ENCODE peak calls at places on chromosomes 7 and 10, in seven cellular contexts. R is MCF 10A; T is GM12865; N is CD8-positive, alpha-beta T cell; H is MM.1S; Q is A549; Y is astrocyte of the spinal cord. K is an unnamed sample.
A peak's percentile ranks its signal among the peaks of the same experiment; 100 is the strongest.

GRCh38 chr10:115948415-115948814 is 324.6 kb downstream of the GFRA1 start:
- DNase-seq in R (peak; percentile 37), T (peak; percentile 7), N (no peak), H (peak; percentile 14), Q (peak; percentile 13), Y (peak; percentile 29), K (no peak)

GRCh38 chr7:157467496-157468212 is 130.8 kb downstream of the DNAJB6 start:
- DNase-seq in R (no peak), T (no peak), N (no peak), H (no peak), Q (no peak), Y (no peak), K (no peak)

GRCh38 chr7:74312418-74313021 is 23.3 kb downstream of the CLIP2 start:
- DNase-seq in R (peak; percentile 94), T (no peak), N (no peak), H (peak; percentile 32), Q (no peak), Y (no peak), K (no peak)

GRCh38 chr7:92614586-92615237 is 24.5 kb upstream of the FAM133B start:
- DNase-seq in R (no peak), T (no peak), N (no peak), H (no peak), Q (no peak), Y (no peak), K (no peak)

GRCh38 chr10:62619409-62619730 is 185.2 kb upstream of the ADO start:
- DNase-seq in R (no peak), T (no peak), N (no peak), H (no peak), Q (no peak), Y (peak; percentile 38), K (no peak)

GRCh38 chr10:111126073-111126472 is 49.2 kb downstream of the ADRA2A start:
- DNase-seq in R (peak; percentile 46), T (no peak), N (no peak), H (no peak), Q (no peak), Y (peak; percentile 5), K (no peak)

GRCh38 chr10:69179089-69179742 is 818 bp upstream of the SUPV3L1 start:
- DNase-seq in R (no peak), T (no peak), N (peak; percentile 35), H (no peak), Q (no peak), Y (no peak), K (no peak)

GRCh38 chr7:92797693-92798092 is 38.7 kb downstream of the CDK6 start:
- DNase-seq in R (peak; percentile 49), T (peak; percentile 29), N (no peak), H (no peak), Q (peak; percentile 45), Y (no peak), K (no peak)

GRCh38 chr10:132904814-132905649 is 37.3 kb downstream of the CFAP46 start:
- DNase-seq in R (no peak), T (no peak), N (no peak), H (no peak), Q (no peak), Y (no peak), K (peak; percentile 7)

GRCh38 chr10:91621483-91622113 is 11.3 kb downstream of the PPP1R3C start:
- DNase-seq in R (no peak), T (no peak), N (no peak), H (no peak), Q (no peak), Y (peak; percentile 54), K (no peak)

GRCh38 chr10:19702215-19702614 is 114.0 kb upstream of the PLXDC2 start:
- DNase-seq in R (peak; percentile 71), T (no peak), N (no peak), H (no peak), Q (no peak), Y (peak; percentile 69), K (no peak)

GRCh38 chr7:132740176-132740575 is 163.9 kb upstream of the PLXNA4 start:
- DNase-seq in R (no peak), T (no peak), N (no peak), H (no peak), Q (no peak), Y (no peak), K (no peak)
- TF ChIP-seq CTCF in R (no peak), T (no peak), N (no peak), H (no peak), Q (no peak), Y (no peak), K (no peak)

DNA sequence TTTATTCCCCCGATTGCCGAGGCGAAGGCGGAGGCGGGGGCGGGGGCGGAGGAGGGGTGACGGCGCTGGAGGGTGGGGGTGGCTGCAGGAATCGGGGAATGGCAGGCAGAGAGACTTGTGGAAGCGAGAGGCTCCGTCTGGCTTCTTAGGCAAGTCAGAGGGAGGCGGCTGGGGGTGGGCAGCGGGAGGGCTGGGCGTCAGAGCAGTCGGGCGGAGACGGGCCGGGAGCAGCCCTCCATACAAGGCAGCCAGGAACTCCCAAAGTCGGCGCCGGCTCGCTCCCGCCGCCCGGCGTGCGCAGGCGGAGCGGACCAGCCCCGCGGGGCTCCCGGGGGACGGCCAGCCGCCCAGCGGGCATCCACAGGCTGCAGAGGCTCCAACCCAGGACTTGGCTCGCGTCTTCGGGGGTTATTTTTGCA is 233 bp upstream of the CACNA2D1 start:
- DNase-seq in R (no peak), T (peak; percentile 39), N (no peak), H (peak; percentile 50), Q (peak; percentile 93), Y (peak; percentile 87), K (peak; percentile 88)
- TF ChIP-seq CTCF in R (no peak), T (no peak), N (no peak), H (no peak), Q (no peak), Y (no peak), K (no peak)

GRCh38 chr7:50496541-50496940 is 46.4 kb upstream of the FIGNL1 start:
- DNase-seq in R (no peak), T (no peak), N (no peak), H (no peak), Q (no peak), Y (no peak), K (no peak)

GRCh38 chr7:50497968-50498367 is 47.8 kb upstream of the FIGNL1 start:
- DNase-seq in R (peak; percentile 88), T (no peak), N (no peak), H (no peak), Q (no peak), Y (no peak), K (no peak)

GRCh38 chr7:50499092-50499491 is 48.9 kb upstream of the FIGNL1 start:
- DNase-seq in R (no peak), T (no peak), N (no peak), H (no peak), Q (no peak), Y (no peak), K (no peak)

GRCh38 chr7:50495746-50496145 is 45.6 kb upstream of the FIGNL1 start:
- DNase-seq in R (no peak), T (no peak), N (no peak), H (no peak), Q (no peak), Y (no peak), K (no peak)

DNA sequence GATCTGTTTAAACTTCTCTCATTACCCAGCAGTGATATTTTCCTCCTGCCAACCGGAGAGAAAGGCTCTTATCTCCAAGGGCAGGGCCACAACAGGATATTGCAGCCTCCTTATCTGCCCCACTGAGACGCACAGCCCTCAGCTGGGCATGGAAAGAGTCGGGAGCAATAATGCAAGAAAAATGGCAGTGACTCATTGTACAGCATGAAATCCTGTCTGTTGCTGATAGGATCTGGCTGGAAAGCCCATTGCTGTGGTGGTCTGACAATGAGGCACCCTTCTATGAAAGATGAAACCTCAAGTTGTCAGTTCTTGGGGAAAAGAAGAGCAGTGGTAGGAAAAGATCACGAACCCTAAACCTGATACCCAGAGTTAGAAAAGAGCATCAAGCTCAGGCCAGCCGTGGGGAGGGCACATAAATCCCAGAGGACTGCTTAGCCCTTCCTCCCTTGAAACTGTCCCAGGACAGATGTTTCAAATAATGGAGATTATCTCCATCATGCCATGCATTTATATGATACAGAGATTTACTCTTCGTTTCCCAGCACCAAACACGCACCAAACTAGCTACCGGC is 47.0 kb upstream of the FIGNL1 start:
- DNase-seq in R (peak; percentile 33), T (no peak), N (no peak), H (no peak), Q (no peak), Y (peak; percentile 60), K (no peak)
- TF ChIP-seq CTCF in R (no peak), T (no peak), N (no peak), H (no peak), Q (no peak), Y (no peak), K (no peak)

GRCh38 chr7:30867483-30867882 is 44.2 kb upstream of the AQP1 start:
- DNase-seq in R (no peak), T (no peak), N (no peak), H (no peak), Q (no peak), Y (no peak), K (no peak)
- TF ChIP-seq CTCF in R (no peak), T (no peak), N (no peak), H (no peak), Q (no peak), Y (no peak), K (no peak)

GRCh38 chr7:81499262-81500116 is 270.4 kb downstream of the HGF start:
- DNase-seq in R (peak; percentile 80), T (peak; percentile 78), N (no peak), H (peak; percentile 70), Q (peak; percentile 93), Y (peak; percentile 88), K (no peak)
- TF ChIP-seq CTCF in R (peak; percentile 54), T (peak; percentile 53), N (no peak), H (peak; percentile 62), Q (peak; percentile 96), Y (peak; percentile 54), K (peak; percentile 34)

DNA sequence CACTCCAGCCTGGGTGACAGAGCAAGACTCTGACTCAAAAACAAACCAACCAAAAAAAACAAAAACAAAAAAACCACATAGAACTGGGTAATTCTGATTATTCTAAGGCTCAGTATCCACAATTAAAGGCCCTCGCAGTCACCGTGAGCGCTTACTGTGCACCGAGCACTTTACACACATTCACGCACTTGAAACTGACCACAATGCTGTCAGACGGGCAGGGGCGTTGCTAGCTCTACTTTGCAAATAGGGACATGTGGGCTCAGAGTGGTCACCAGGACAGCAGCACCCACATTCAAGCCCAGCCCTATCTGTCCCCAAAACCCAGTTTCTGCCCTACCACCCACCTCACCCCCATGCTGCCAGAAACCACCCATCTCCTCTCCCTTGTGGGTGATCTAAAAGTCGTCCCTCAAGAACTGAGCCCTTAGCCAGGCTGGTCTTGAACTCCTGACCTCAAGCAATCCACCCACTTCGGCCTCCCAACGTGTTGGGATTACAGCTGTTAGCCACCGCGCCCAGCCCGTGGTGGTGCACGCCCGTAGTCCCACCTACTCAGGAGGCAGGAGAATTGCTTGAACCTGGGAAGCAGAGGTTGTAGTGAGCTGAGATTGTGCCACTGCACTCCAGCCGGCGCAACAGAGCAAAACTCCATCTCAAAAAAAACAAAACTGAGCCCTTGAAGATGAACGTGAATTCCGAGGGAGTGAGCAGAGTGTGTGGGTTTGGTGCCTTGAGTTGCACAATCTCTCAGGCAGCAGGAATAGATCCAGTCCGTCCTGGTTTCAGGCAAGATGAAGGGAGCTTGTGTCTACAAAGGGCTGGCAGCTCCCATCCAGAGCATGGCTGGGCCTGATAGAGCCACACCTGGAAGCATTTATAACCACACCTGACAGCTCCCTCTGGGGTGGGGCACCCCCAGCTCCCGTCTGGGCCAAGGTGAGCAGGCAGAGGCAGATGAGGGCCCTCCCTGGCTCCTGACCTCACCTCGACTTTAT is 5.4 kb upstream of the HSPB1 start:
- DNase-seq in R (peak; percentile 98), T (no peak), N (no peak), H (no peak), Q (peak; percentile 69), Y (peak; percentile 66), K (no peak)
- TF ChIP-seq CTCF in R (no peak), T (no peak), N (no peak), H (no peak), Q (no peak), Y (no peak), K (no peak)

K was measured in glutamatergic neuron.